ENCODE peak calls at places on chromosomes 7 and 10, in five cellular contexts. G is IMR-90, Y is A549, K is cardiac muscle cell, M is cardiac fibroblast. F is an unnamed sample.

GRCh38 chr7:79298145-79298760 is 155.2 kb downstream of the MAGI2 start:
- DNase-seq in Y (peak; percentile 68), K (peak; percentile 80), G (peak; percentile 79), M (peak; percentile 84), F (peak; percentile 28)

GRCh38 chr7:116354171-116354545 is 143.8 kb downstream of the TES start:
- DNase-seq in M (peak; percentile 99), K (peak; percentile 97), Y (peak; percentile 26), G (peak; percentile 92), F (no peak)

GRCh38 chr7:125516194-125516593 is 586.6 kb upstream of the POT1 start:
- DNase-seq in M (no peak), K (no peak), G (no peak), Y (no peak), F (no peak)

GRCh38 chr7:126842451-126842850 is 410.3 kb downstream of the GRM8 start:
- DNase-seq in M (no peak), K (no peak), G (no peak), Y (no peak), F (no peak)

GRCh38 chr10:4219901-4220300 is 434.9 kb upstream of the KLF6 start:
- DNase-seq in K (no peak), Y (no peak), G (no peak), M (no peak), F (no peak)

GRCh38 chr10:131954356-131954965 is 27.3 kb downstream of the BNIP3 start:
- DNase-seq in G (no peak), M (no peak), Y (no peak), K (no peak), F (no peak)

GRCh38 chr10:100000109-100000502 is 9.6 kb downstream of the DNMBP start:
- DNase-seq in G (no peak), Y (no peak), M (no peak), K (no peak), F (no peak)

GRCh38 chr10:70735161-70735560 is 50.0 kb downstream of the TBATA start:
- DNase-seq in M (no peak), Y (no peak), K (no peak), G (no peak), F (no peak)

GRCh38 chr7:133330085-133330484 is 77.2 kb downstream of the EXOC4 start:
- DNase-seq in M (no peak), Y (no peak), G (no peak), K (no peak), F (peak; percentile 10)

GRCh38 chr7:140672382-140673062 is at the start of gene ADCK2:
- DNase-seq in M (peak; percentile 17), K (no peak), Y (peak; percentile 24), G (no peak), F (peak; percentile 24)

GRCh38 chr10:75538144-75538543 is 106.7 kb downstream of the LRMDA start:
- DNase-seq in K (no peak), G (no peak), M (no peak), Y (no peak), F (no peak)

GRCh38 chr10:23525406-23525805 is 86.5 kb downstream of the OTUD1 start:
- DNase-seq in K (peak; percentile 49), M (peak; percentile 55), Y (peak; percentile 34), G (peak; percentile 7), F (no peak)

GRCh38 chr7:106757846-106758245 is 96.9 kb upstream of the CCDC71L start:
- DNase-seq in G (peak; percentile 64), Y (no peak), M (peak; percentile 73), K (peak; percentile 76), F (no peak)

GRCh38 chr10:33117816-33118215 is 159.8 kb upstream of the ITGB1 start:
- DNase-seq in Y (no peak), K (no peak), M (no peak), G (no peak), F (no peak)

GRCh38 chr10:42975005-42975493 is 101.8 kb upstream of the RET start:
- DNase-seq in M (no peak), G (no peak), K (no peak), Y (no peak), F (no peak)

GRCh38 chr10:5641501-5641900 is 24.9 kb downstream of the ASB13 start:
- DNase-seq in Y (no peak), M (no peak), G (no peak), K (no peak), F (no peak)

GRCh38 chr7:90485734-90486316 is 16.4 kb downstream of the PTTG1IP2 start:
- DNase-seq in M (no peak), G (no peak), K (no peak), Y (no peak), F (no peak)

GRCh38 chr10:11440250-11441150 is 170.9 kb downstream of the USP6NL start:
- DNase-seq in M (no peak), G (no peak), Y (no peak), K (no peak), F (no peak)

DNA sequence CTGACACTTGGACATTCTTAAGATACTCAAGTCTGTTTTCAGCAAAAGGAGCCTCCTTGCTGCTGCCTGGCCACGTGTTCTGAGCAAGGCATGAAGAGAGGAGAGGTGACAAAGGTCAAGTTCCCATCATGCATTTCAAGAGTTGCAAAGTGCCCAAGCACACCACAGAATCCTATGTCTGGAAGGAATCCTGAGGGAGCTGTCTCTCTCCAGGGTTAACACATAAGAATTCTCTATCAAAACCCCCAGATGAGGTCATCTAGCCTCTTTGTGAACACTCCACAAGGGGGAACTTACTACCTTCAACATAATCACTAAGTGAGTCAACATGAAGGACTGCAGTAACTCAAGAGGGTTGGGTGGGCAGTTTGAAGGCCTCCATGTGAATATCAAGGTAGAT is 155.5 kb downstream of the RNF216 start:
- DNase-seq in Y (no peak), M (peak; percentile 62), G (peak; percentile 94), K (peak; percentile 72), F (no peak)
- TF ChIP-seq CTCF in Y (no peak), M (peak; percentile 15), G (peak; percentile 48), K (no peak), F (no peak)

DNA sequence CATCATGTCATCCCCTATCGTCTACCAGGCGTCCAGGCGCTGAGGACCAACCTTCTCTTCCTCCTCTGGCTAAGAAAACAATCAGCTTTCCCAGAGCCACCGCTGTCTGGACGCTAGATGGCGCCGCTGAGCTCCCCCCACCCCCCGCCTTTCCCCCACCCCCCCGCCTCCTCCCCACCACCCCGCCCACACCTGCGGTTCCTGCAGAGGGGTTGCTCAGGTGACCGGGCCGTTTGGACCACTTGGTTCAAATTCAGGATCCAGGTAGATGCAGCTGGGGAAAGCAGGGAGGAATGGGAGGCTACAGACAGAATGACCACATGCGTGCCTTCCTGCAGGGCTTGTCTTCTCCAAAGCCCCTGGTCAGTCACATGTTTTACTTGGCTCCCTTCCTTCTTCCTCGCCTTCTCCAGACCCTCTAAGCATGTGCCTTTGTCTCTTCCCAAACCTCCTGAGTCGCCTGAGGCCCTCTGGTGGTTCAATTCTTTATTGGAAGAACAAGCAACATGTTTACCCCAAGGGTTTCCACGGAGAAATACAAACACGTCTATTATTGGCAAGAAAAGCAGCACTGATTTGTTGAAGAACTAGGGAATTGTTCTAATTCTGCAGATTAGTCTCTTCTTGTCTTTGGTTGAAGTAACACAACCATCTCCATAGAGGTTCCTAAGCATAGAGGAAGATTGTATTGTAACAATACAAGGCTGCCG is 24.7 kb downstream of the AOC1 start:
- DNase-seq in M (peak; percentile 75), G (peak; percentile 64), K (peak; percentile 86), Y (peak; percentile 76), F (peak; percentile 54)
- TF ChIP-seq CTCF in M (peak; percentile 56), G (peak; percentile 55), K (peak; percentile 49), Y (peak; percentile 41), F (peak; percentile 64)

GRCh38 chr10:77927343-77928256 is 1.0 kb upstream of the DLG5 start:
- DNase-seq in K (no peak), G (no peak), M (no peak), Y (no peak), F (no peak)

GRCh38 chr10:77925795-77926565 is 575 bp downstream of the DLG5 start:
- DNase-seq in M (peak; percentile 37), Y (peak; percentile 54), K (peak; percentile 46), G (no peak), F (peak; percentile 35)

GRCh38 chr10:77922551-77923179 is 3.9 kb downstream of the DLG5 start:
- DNase-seq in K (no peak), Y (no peak), G (no peak), M (no peak), F (no peak)

GRCh38 chr10:77925410-77925794 is 1.2 kb downstream of the DLG5 start:
- DNase-seq in K (peak; percentile 46), G (peak; percentile 45), M (peak; percentile 48), Y (peak; percentile 40), F (no peak)

DNA sequence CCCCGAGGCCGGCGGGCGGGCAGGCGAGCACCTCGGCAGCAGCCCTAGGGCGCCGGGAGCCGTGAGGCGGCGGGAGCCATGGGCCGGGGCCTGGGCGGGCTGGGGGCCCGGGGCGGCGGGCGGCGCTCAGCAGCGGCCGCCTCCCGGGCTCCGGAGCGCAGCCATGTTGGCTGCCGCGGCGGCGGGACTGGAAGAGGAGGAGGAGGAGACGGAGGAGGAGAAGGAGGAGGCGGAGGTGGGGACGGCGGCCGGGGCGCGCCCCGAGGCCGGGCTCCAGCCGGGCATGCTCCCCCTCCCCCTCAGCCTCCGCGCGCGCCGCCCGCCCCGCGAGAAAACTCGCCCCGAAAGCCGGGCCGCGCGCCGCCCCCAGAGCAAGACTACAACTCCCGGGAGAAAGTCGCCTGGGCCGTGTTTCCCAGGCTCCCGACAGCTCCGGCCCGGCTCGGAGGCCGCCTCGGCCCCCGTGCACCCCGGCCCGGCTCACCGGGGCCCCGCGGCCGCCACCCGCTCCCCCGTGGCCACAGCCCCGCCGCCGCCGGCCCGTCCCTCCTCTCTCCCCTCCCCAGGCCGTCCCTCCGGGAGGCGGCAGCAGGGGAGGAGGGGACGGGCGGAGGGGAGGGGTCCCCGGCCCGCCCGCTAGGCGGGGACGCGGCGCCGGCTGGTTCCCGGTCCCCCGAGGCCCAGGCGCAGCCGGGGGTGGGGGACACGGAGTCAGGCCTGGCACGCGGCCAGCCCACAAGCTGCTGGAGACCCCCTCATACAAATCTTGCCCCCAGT is at the start of gene DLG5:
- DNase-seq in G (peak; percentile 52), M (peak; percentile 72), K (peak; percentile 76), Y (peak; percentile 55), F (peak; percentile 43)
- TF ChIP-seq CTCF in G (no peak), M (no peak), K (no peak), Y (no peak), F (peak; percentile 39)

GRCh38 chr10:17847586-17848296 is 38.6 kb downstream of the MRC1 start:
- DNase-seq in M (peak; percentile 41), Y (no peak), K (peak; percentile 23), G (peak; percentile 34), F (no peak)
- TF ChIP-seq CTCF in M (peak; percentile 43), Y (peak; percentile 68), K (peak; percentile 57), G (peak; percentile 64), F (peak; percentile 70)

GRCh38 chr7:51456471-51457060 is 140.0 kb upstream of the COBL start:
- DNase-seq in G (no peak), M (no peak), Y (no peak), K (no peak), F (no peak)

GRCh38 chr7:51455513-51455912 is 138.9 kb upstream of the COBL start:
- DNase-seq in G (no peak), K (no peak), M (no peak), Y (no peak), F (no peak)

GRCh38 chr7:51455086-51455485 is 138.5 kb upstream of the COBL start:
- DNase-seq in G (no peak), K (no peak), M (no peak), Y (peak; percentile 3), F (no peak)

GRCh38 chr7:51457079-51457478 is 140.5 kb upstream of the COBL start:
- DNase-seq in M (no peak), G (no peak), Y (no peak), K (no peak), F (no peak)

DNA sequence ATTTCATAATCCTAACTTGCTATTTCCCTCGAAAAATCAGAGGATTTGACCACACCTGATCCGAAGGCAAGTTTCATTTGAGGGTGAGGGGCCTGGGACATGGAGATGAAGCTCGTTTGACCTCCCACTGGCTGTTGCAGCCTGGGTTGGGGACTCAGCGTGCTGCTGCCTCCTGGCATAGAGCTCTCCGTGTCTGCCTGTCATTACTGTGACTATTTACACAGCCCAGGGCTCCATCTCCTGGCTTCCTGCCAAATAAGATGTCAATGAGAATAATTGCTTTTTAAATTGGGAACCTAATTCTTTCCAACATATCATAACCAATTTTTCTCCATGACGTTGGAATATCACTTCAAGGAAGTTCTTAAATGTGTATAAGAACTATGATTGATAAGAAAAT is 139.3 kb upstream of the COBL start:
- DNase-seq in M (no peak), G (no peak), K (no peak), Y (no peak), F (no peak)
- TF ChIP-seq CTCF in M (no peak), G (no peak), K (no peak), Y (no peak), F (no peak)

F was measured in neural crest cell.